ENCODE peak calls at places on chromosomes 11 and 22, in nine cellular contexts. One of them, this sample, is unnamed.

GRCh38 chr11:59204736-59205135 is 8.0 kb downstream of the MPEG1 start:
- DNase-seq in lower leg skin: no peak
- DNase-seq in fibroblast of mammary gland: no peak
- DNase-seq in esophagus squamous epithelium: no peak
- DNase-seq in psoas muscle: no peak
- DNase-seq in Caco-2: no peak
- DNase-seq in AG04450: no peak
- DNase-seq in spleen: no peak
- DNase-seq in ovary: no peak
- DNase-seq in this sample: no peak

GRCh38 chr11:70476669-70477068 is 78.3 kb downstream of the CTTN start:
- DNase-seq in Caco-2: no peak
- DNase-seq in spleen: no peak
- DNase-seq in lower leg skin: no peak
- DNase-seq in esophagus squamous epithelium: no peak
- DNase-seq in psoas muscle: no peak
- DNase-seq in fibroblast of mammary gland: peak; percentile 61
- DNase-seq in AG04450: no peak
- DNase-seq in ovary: no peak
- DNase-seq in this sample: no peak

GRCh38 chr11:80960331-80961095 is 1519.7 kb upstream of the TENM4 start:
- DNase-seq in fibroblast of mammary gland: no peak
- DNase-seq in Caco-2: no peak
- DNase-seq in AG04450: no peak
- DNase-seq in spleen: no peak
- DNase-seq in lower leg skin: no peak
- DNase-seq in psoas muscle: no peak
- DNase-seq in esophagus squamous epithelium: no peak
- DNase-seq in ovary: no peak
- DNase-seq in this sample: no peak

GRCh38 chr11:75562048-75562835 is at the start of gene SERPINH1:
- DNase-seq in ovary: peak; percentile 90
- DNase-seq in fibroblast of mammary gland: peak; percentile 82
- DNase-seq in esophagus squamous epithelium: no peak
- DNase-seq in psoas muscle: peak; percentile 88
- DNase-seq in lower leg skin: peak; percentile 84
- DNase-seq in spleen: peak; percentile 90
- DNase-seq in AG04450: no peak
- DNase-seq in Caco-2: peak; percentile 92
- DNase-seq in this sample: peak; percentile 90

GRCh38 chr22:44828193-44828592 is 75.8 kb downstream of the ARHGAP8 start:
- DNase-seq in lower leg skin: no peak
- DNase-seq in esophagus squamous epithelium: no peak
- DNase-seq in spleen: no peak
- DNase-seq in Caco-2: peak; percentile 66
- DNase-seq in ovary: no peak
- DNase-seq in psoas muscle: no peak
- DNase-seq in AG04450: no peak
- DNase-seq in fibroblast of mammary gland: no peak
- DNase-seq in this sample: no peak

GRCh38 chr22:41914611-41915034 is 251 bp downstream of the SHISA8 start:
- DNase-seq in psoas muscle: no peak
- DNase-seq in esophagus squamous epithelium: no peak
- DNase-seq in AG04450: no peak
- DNase-seq in fibroblast of mammary gland: no peak
- DNase-seq in spleen: peak; percentile 75
- DNase-seq in lower leg skin: no peak
- DNase-seq in Caco-2: no peak
- DNase-seq in ovary: no peak
- DNase-seq in this sample: no peak

GRCh38 chr11:18720811-18721575 is 5.0 kb downstream of the IGSF22 start:
- DNase-seq in esophagus squamous epithelium: no peak
- DNase-seq in fibroblast of mammary gland: peak; percentile 46
- DNase-seq in AG04450: no peak
- DNase-seq in Caco-2: peak; percentile 71
- DNase-seq in psoas muscle: peak; percentile 81
- DNase-seq in spleen: peak; percentile 93
- DNase-seq in ovary: peak; percentile 91
- DNase-seq in lower leg skin: peak; percentile 81
- DNase-seq in this sample: peak; percentile 40

GRCh38 chr11:69546735-69547370 is 65.4 kb downstream of the LINC01488 start:
- DNase-seq in psoas muscle: no peak
- DNase-seq in fibroblast of mammary gland: no peak
- DNase-seq in AG04450: no peak
- DNase-seq in esophagus squamous epithelium: no peak
- DNase-seq in ovary: no peak
- DNase-seq in Caco-2: no peak
- DNase-seq in spleen: peak; percentile 43
- DNase-seq in lower leg skin: no peak
- DNase-seq in this sample: no peak

GRCh38 chr11:18706330-18707243 is 8.0 kb downstream of the TMEM86A start:
- DNase-seq in spleen: peak; percentile 90
- DNase-seq in AG04450: no peak
- DNase-seq in esophagus squamous epithelium: no peak
- DNase-seq in psoas muscle: peak; percentile 52
- DNase-seq in ovary: peak; percentile 79
- DNase-seq in Caco-2: peak; percentile 34
- DNase-seq in fibroblast of mammary gland: peak; percentile 48
- DNase-seq in lower leg skin: peak; percentile 70
- DNase-seq in this sample: no peak

GRCh38 chr11:67596753-67597300 is 9.9 kb upstream of the NDUFV1 start:
- DNase-seq in esophagus squamous epithelium: no peak
- DNase-seq in fibroblast of mammary gland: no peak
- DNase-seq in psoas muscle: no peak
- DNase-seq in ovary: no peak
- DNase-seq in spleen: no peak
- DNase-seq in Caco-2: no peak
- DNase-seq in lower leg skin: no peak
- DNase-seq in AG04450: no peak
- DNase-seq in this sample: no peak

GRCh38 chr11:88204353-88204752 is 29.1 kb upstream of the RAB38 start:
- DNase-seq in fibroblast of mammary gland: no peak
- DNase-seq in spleen: no peak
- DNase-seq in ovary: no peak
- DNase-seq in esophagus squamous epithelium: no peak
- DNase-seq in AG04450: no peak
- DNase-seq in psoas muscle: no peak
- DNase-seq in lower leg skin: no peak
- DNase-seq in Caco-2: no peak
- DNase-seq in this sample: no peak

GRCh38 chr11:10122337-10123197 is 171.5 kb downstream of the SBF2 start:
- DNase-seq in fibroblast of mammary gland: peak; percentile 43
- DNase-seq in lower leg skin: no peak
- DNase-seq in esophagus squamous epithelium: no peak
- DNase-seq in Caco-2: no peak
- DNase-seq in spleen: no peak
- DNase-seq in ovary: peak; percentile 22
- DNase-seq in psoas muscle: no peak
- DNase-seq in AG04450: no peak
- DNase-seq in this sample: peak; percentile 49

GRCh38 chr11:103051986-103052385 is 40.0 kb downstream of the DCUN1D5 start:
- DNase-seq in lower leg skin: no peak
- DNase-seq in fibroblast of mammary gland: peak; percentile 26
- DNase-seq in AG04450: peak; percentile 1
- DNase-seq in Caco-2: no peak
- DNase-seq in ovary: no peak
- DNase-seq in spleen: no peak
- DNase-seq in esophagus squamous epithelium: no peak
- DNase-seq in psoas muscle: no peak
- DNase-seq in this sample: peak; percentile 74

GRCh38 chr11:61827573-61828378 is at the start of gene FADS2:
- DNase-seq in ovary: peak; percentile 84
- DNase-seq in spleen: peak; percentile 92
- DNase-seq in AG04450: peak; percentile 80
- DNase-seq in psoas muscle: peak; percentile 90
- DNase-seq in lower leg skin: peak; percentile 76
- DNase-seq in esophagus squamous epithelium: peak; percentile 41
- DNase-seq in fibroblast of mammary gland: peak; percentile 95
- DNase-seq in Caco-2: peak; percentile 77
- DNase-seq in this sample: peak; percentile 90
- H3K4me3 ChIP-seq in ovary: peak within 1 kb of the TSS; percentile 49
- H3K4me3 ChIP-seq in spleen: peak within 1 kb of the TSS; percentile 60
- H3K4me3 ChIP-seq in AG04450: peak within 1 kb of the TSS; percentile 87
- H3K4me3 ChIP-seq in psoas muscle: peak within 1 kb of the TSS; percentile 60
- H3K4me3 ChIP-seq in lower leg skin: peak within 1 kb of the TSS; percentile 33
- H3K4me3 ChIP-seq in esophagus squamous epithelium: peak within 1 kb of the TSS; percentile 13
- H3K4me3 ChIP-seq in fibroblast of mammary gland: peak within 1 kb of the TSS; percentile 96
- H3K4me3 ChIP-seq in Caco-2: peak within 1 kb of the TSS; percentile 64
- H3K4me3 ChIP-seq in this sample: peak within 1 kb of the TSS; percentile 84

GRCh38 chr11:125431009-125431408 is 65.1 kb downstream of the FEZ1 start:
- DNase-seq in spleen: no peak
- DNase-seq in esophagus squamous epithelium: no peak
- DNase-seq in Caco-2: no peak
- DNase-seq in AG04450: no peak
- DNase-seq in psoas muscle: no peak
- DNase-seq in fibroblast of mammary gland: no peak
- DNase-seq in ovary: no peak
- DNase-seq in lower leg skin: no peak
- DNase-seq in this sample: no peak
- TF ChIP-seq CTCF in spleen: no peak
- TF ChIP-seq CTCF in esophagus squamous epithelium: no peak
- TF ChIP-seq CTCF in Caco-2: no peak
- TF ChIP-seq CTCF in AG04450: no peak
- TF ChIP-seq CTCF in psoas muscle: no peak
- TF ChIP-seq CTCF in fibroblast of mammary gland: no peak
- TF ChIP-seq CTCF in ovary: no peak
- TF ChIP-seq CTCF in lower leg skin: no peak
- TF ChIP-seq CTCF in this sample: no peak

DNA sequence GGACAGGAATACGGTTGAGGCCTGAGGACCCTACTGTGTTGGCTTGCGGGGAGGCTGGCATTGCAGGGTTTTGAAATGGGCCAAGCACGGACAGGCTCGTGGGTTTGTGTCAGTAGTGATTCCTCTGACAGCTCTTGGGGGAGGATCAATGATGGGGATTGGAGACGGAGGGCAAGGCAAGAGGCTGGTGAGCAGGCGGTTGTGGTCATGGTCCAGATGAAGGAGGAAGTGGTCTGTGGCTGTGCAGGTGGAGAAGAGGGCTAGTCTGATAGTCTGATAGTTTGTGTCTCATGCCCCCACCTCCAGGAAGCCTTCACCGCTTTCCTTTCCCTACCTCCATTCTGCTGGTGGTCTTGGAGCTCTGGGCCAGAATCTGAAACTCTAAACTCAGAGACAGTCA is 3.0 kb downstream of the MAFF start:
- DNase-seq in ovary: no peak
- DNase-seq in Caco-2: no peak
- DNase-seq in spleen: no peak
- DNase-seq in psoas muscle: no peak
- DNase-seq in fibroblast of mammary gland: no peak
- DNase-seq in esophagus squamous epithelium: no peak
- DNase-seq in AG04450: no peak
- DNase-seq in lower leg skin: no peak
- DNase-seq in this sample: no peak
- H3K4me3 ChIP-seq in ovary: no peak overlapping the region
- H3K4me3 ChIP-seq in Caco-2: no peak overlapping the region
- H3K4me3 ChIP-seq in spleen: no peak overlapping the region
- H3K4me3 ChIP-seq in psoas muscle: peak overlapping the region; percentile 72
- H3K4me3 ChIP-seq in fibroblast of mammary gland: no peak overlapping the region
- H3K4me3 ChIP-seq in esophagus squamous epithelium: no peak overlapping the region
- H3K4me3 ChIP-seq in AG04450: peak overlapping the region; percentile 31
- H3K4me3 ChIP-seq in lower leg skin: no peak overlapping the region
- H3K4me3 ChIP-seq in this sample: peak overlapping the region; percentile 15

GRCh38 chr11:64911142-64911541 is 5.9 kb downstream of the ATG2A start:
- DNase-seq in spleen: no peak
- DNase-seq in AG04450: no peak
- DNase-seq in fibroblast of mammary gland: no peak
- DNase-seq in ovary: no peak
- DNase-seq in lower leg skin: no peak
- DNase-seq in Caco-2: no peak
- DNase-seq in esophagus squamous epithelium: no peak
- DNase-seq in psoas muscle: no peak
- DNase-seq in this sample: no peak
- TF ChIP-seq CTCF in spleen: no peak
- TF ChIP-seq CTCF in AG04450: no peak
- TF ChIP-seq CTCF in fibroblast of mammary gland: no peak
- TF ChIP-seq CTCF in ovary: no peak
- TF ChIP-seq CTCF in lower leg skin: no peak
- TF ChIP-seq CTCF in Caco-2: no peak
- TF ChIP-seq CTCF in esophagus squamous epithelium: no peak
- TF ChIP-seq CTCF in psoas muscle: no peak
- TF ChIP-seq CTCF in this sample: no peak

DNA sequence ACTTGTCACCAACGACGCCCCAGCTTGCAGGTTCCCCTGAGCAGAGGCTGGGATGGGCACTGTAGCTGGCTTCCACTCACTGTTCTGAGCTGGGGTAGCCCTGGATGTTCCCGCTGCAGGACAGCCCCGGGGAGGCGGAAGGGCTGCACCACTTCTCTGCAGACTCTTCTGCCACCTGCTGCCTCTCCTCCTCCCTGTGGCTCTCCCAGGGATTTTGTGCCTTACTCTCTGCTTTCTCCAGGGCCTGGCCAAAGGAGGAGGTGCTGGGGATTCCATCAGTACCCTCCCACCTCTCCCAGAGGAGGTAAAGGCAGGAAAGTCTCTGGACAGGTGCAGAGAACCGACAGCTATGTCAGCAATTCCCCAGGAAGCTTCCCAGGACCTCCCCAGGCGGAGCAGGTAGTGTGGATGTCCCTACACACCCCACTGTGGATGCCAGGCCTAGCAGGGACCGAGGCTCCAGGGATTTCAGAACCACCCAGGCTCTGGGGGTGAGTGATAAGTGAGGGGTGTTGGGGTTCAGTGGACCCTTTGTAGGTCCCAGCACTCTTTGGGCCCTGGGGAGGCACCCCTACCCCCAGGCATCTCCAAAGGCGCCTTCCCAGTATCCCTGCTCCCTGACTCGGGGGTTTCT is 11.3 kb downstream of the DUSP8 start:
- DNase-seq in psoas muscle: no peak
- DNase-seq in fibroblast of mammary gland: no peak
- DNase-seq in ovary: no peak
- DNase-seq in esophagus squamous epithelium: no peak
- DNase-seq in lower leg skin: no peak
- DNase-seq in spleen: no peak
- DNase-seq in AG04450: no peak
- DNase-seq in Caco-2: no peak
- DNase-seq in this sample: no peak
- H3K4me3 ChIP-seq in psoas muscle: no peak overlapping the region
- H3K4me3 ChIP-seq in fibroblast of mammary gland: no peak overlapping the region
- H3K4me3 ChIP-seq in ovary: no peak overlapping the region
- H3K4me3 ChIP-seq in esophagus squamous epithelium: no peak overlapping the region
- H3K4me3 ChIP-seq in lower leg skin: no peak overlapping the region
- H3K4me3 ChIP-seq in spleen: no peak overlapping the region
- H3K4me3 ChIP-seq in AG04450: no peak overlapping the region
- H3K4me3 ChIP-seq in Caco-2: no peak overlapping the region
- H3K4me3 ChIP-seq in this sample: no peak overlapping the region

GRCh38 chr11:93741094-93741881 is at the start of the genes C11orf54 and TAF1D:
- DNase-seq in fibroblast of mammary gland: peak; percentile 97
- DNase-seq in psoas muscle: peak; percentile 97
- DNase-seq in Caco-2: peak; percentile 100
- DNase-seq in esophagus squamous epithelium: peak; percentile 93
- DNase-seq in lower leg skin: peak; percentile 99
- DNase-seq in spleen: peak; percentile 99
- DNase-seq in AG04450: peak; percentile 96
- DNase-seq in ovary: peak; percentile 98
- DNase-seq in this sample: peak; percentile 98
- TF ChIP-seq CTCF in fibroblast of mammary gland: no peak
- TF ChIP-seq CTCF in psoas muscle: no peak
- TF ChIP-seq CTCF in Caco-2: peak; percentile 35
- TF ChIP-seq CTCF in esophagus squamous epithelium: peak; percentile 27
- TF ChIP-seq CTCF in lower leg skin: no peak
- TF ChIP-seq CTCF in spleen: no peak
- TF ChIP-seq CTCF in AG04450: no peak
- TF ChIP-seq CTCF in ovary: peak; percentile 9
- TF ChIP-seq CTCF in this sample: no peak

This sample was measured in AG10803.